ENCODE peak calls at places on chromosomes 3 and 15, in six cellular contexts. F, T, E, Q, X and N are unnamed samples.

GRCh38 chr3:177832862-177833261 is 635.6 kb upstream of the TBL1XR1 start:
- DNase-seq in F (peak), T (no peak), E (no peak), Q (no peak), X (no peak), N (no peak)

GRCh38 chr3:58657571-58658141 is 8.9 kb downstream of the FAM3D start:
- DNase-seq in F (no peak), T (no peak), E (no peak), Q (no peak), X (no peak), N (no peak)

GRCh38 chr3:108959017-108959416 is 5.3 kb upstream of the GUCA1C start:
- DNase-seq in F (no peak), T (peak), E (no peak), Q (peak), X (no peak), N (no peak)

GRCh38 chr3:38118421-38119247 is 18.3 kb downstream of the ACAA1 start:
- DNase-seq in F (no peak), T (no peak), E (no peak), Q (no peak), X (no peak), N (peak)

GRCh38 chr3:162287600-162287999 is 791.0 kb downstream of the OTOL1 start:
- DNase-seq in F (no peak), T (no peak), E (no peak), Q (no peak), X (no peak), N (no peak)

GRCh38 chr3:179760944-179761343 is 108.1 kb downstream of the USP13 start:
- DNase-seq in F (no peak), T (no peak), E (peak), Q (peak), X (no peak), N (no peak)

GRCh38 chr3:112813723-112814171 is 32.9 kb downstream of the CD200R1L start:
- DNase-seq in F (peak), T (no peak), E (peak), Q (no peak), X (peak), N (no peak)

GRCh38 chr3:193016437-193016887 is 98.8 kb upstream of the MB21D2 start:
- DNase-seq in F (no peak), T (peak), E (no peak), Q (peak), X (peak), N (no peak)

GRCh38 chr3:174010902-174011301 is 613.4 kb downstream of the NLGN1 start:
- DNase-seq in F (no peak), T (peak), E (no peak), Q (no peak), X (no peak), N (no peak)

GRCh38 chr3:49469037-49469875 is 811 bp upstream of the DAG1 start:
- DNase-seq in F (peak), T (peak), E (peak), Q (peak), X (peak), N (peak)

GRCh38 chr15:90219421-90220141 is 14.2 kb downstream of the CIB1 start:
- DNase-seq in F (no peak), T (peak), E (peak), Q (no peak), X (no peak), N (no peak)

GRCh38 chr15:90478981-90479481 is 50.7 kb upstream of the CRTC3 start:
- DNase-seq in F (no peak), T (no peak), E (no peak), Q (peak), X (no peak), N (no peak)

GRCh38 chr15:100780208-100780800 is 99.3 kb upstream of the ALDH1A3 start:
- DNase-seq in F (no peak), T (no peak), E (no peak), Q (no peak), X (no peak), N (no peak)

GRCh38 chr3:120448707-120449650 is 1.8 kb downstream of the FSTL1 start:
- DNase-seq in F (no peak), T (peak), E (peak), Q (peak), X (peak), N (peak)

GRCh38 chr3:82423485-82423884 is 662.0 kb upstream of the GBE1 start:
- DNase-seq in F (no peak), T (peak), E (no peak), Q (no peak), X (no peak), N (no peak)

GRCh38 chr3:20194793-20195460 is 8.9 kb upstream of the SGO1 start:
- DNase-seq in F (no peak), T (no peak), E (peak), Q (no peak), X (no peak), N (no peak)

GRCh38 chr3:184227481-184227935 is 1.9 kb upstream of the VWA5B2 start:
- DNase-seq in F (no peak), T (peak), E (peak), Q (no peak), X (no peak), N (no peak)

GRCh38 chr3:59578129-59578528 is 528.3 kb upstream of the CFAP20DC start:
- DNase-seq in F (no peak), T (no peak), E (no peak), Q (no peak), X (no peak), N (no peak)

GRCh38 chr3:197256836-197257444 is 41.5 kb downstream of the DLG1 start:
- DNase-seq in F (peak), T (peak), E (peak), Q (peak), X (no peak), N (no peak)

GRCh38 chr3:4985330-4986174 is 6.3 kb downstream of the BHLHE40 start:
- DNase-seq in F (no peak), T (peak), E (peak), Q (peak), X (peak), N (peak)

GRCh38 chr3:49017978-49018706 is at the start of gene DALRD3:
- DNase-seq in F (peak), T (peak), E (peak), Q (no peak), X (peak), N (no peak)

GRCh38 chr3:8529738-8530525 is 28.3 kb downstream of the LMCD1 start:
- DNase-seq in F (no peak), T (no peak), E (peak), Q (peak), X (no peak), N (no peak)

GRCh38 chr3:170037463-170038433 is at the start of gene GPR160:
- DNase-seq in F (no peak), T (peak), E (peak), Q (no peak), X (peak), N (no peak)

GRCh38 chr3:56667973-56668579 is 15.0 kb downstream of the TASOR start:
- DNase-seq in F (no peak), T (no peak), E (no peak), Q (peak), X (no peak), N (no peak)

GRCh38 chr3:121883507-121883906 is 10.7 kb upstream of the SLC15A2 start:
- DNase-seq in F (no peak), T (peak), E (peak), Q (peak), X (no peak), N (no peak)

GRCh38 chr3:42229942-42230688 is 35.9 kb downstream of the CCK start:
- DNase-seq in F (peak), T (peak), E (peak), Q (peak), X (no peak), N (no peak)

GRCh38 chr3:168040624-168041208 is 55.0 kb downstream of the GOLIM4 start:
- DNase-seq in F (peak), T (peak), E (peak), Q (peak), X (no peak), N (no peak)

GRCh38 chr15:101048191-101049011 is 129.2 kb downstream of the LRRK1 start:
- DNase-seq in F (no peak), T (no peak), E (no peak), Q (no peak), X (peak), N (peak)